ENCODE peak calls at places on chromosome 18, in nine cellular contexts. A, L, N, I, V, X, D, S and P are unnamed samples.

GRCh38 chr18:11767935-11768334 is 78.9 kb downstream of the GNAL start:
- DNase-seq in A (no peak), L (peak; percentile 39), N (no peak), I (no peak), V (peak; percentile 66), X (no peak), D (no peak), S (no peak), P (peak; percentile 56)

GRCh38 chr18:55501594-55502345 is 86.2 kb downstream of the TCF4 start:
- DNase-seq in A (peak; percentile 88), L (no peak), N (no peak), I (no peak), V (peak; percentile 27), X (no peak), D (no peak), S (no peak), P (no peak)

GRCh38 chr18:10350661-10351060 is 103.8 kb upstream of the APCDD1 start:
- DNase-seq in A (no peak), L (peak; percentile 60), N (no peak), I (no peak), V (no peak), X (no peak), D (no peak), S (no peak), P (no peak)

GRCh38 chr18:10013621-10014543 is 100.1 kb downstream of the VAPA start:
- DNase-seq in A (no peak), L (no peak), N (peak; percentile 67), I (no peak), V (no peak), X (no peak), D (no peak), S (no peak), P (no peak)

GRCh38 chr18:26617151-26617554 is 68.8 kb upstream of the KCTD1 start:
- DNase-seq in A (peak; percentile 50), L (no peak), N (no peak), I (no peak), V (peak; percentile 79), X (no peak), D (no peak), S (no peak), P (peak; percentile 92)

GRCh38 chr18:22699629-22700028 is 233.5 kb upstream of the RBBP8 start:
- DNase-seq in A (no peak), L (no peak), N (no peak), I (no peak), V (no peak), X (no peak), D (no peak), S (no peak), P (no peak)

GRCh38 chr18:56196495-56197225 is 441.7 kb downstream of the TXNL1 start:
- DNase-seq in A (no peak), L (no peak), N (no peak), I (no peak), V (peak; percentile 45), X (no peak), D (no peak), S (no peak), P (no peak)

GRCh38 chr18:37294951-37295350 is 270.6 kb downstream of the CELF4 start:
- DNase-seq in A (peak; percentile 75), L (no peak), N (no peak), I (peak; percentile 82), V (no peak), X (no peak), D (no peak), S (no peak), P (no peak)

GRCh38 chr18:34543356-34543755 is 166.7 kb upstream of the DTNA start:
- DNase-seq in A (no peak), L (no peak), N (no peak), I (no peak), V (no peak), X (no peak), D (no peak), S (no peak), P (no peak)

GRCh38 chr18:34542625-34543024 is 167.5 kb upstream of the DTNA start:
- DNase-seq in A (no peak), L (no peak), N (no peak), I (no peak), V (no peak), X (no peak), D (no peak), S (no peak), P (no peak)

GRCh38 chr18:34544930-34545329 is 165.2 kb upstream of the DTNA start:
- DNase-seq in A (peak; percentile 7), L (no peak), N (no peak), I (no peak), V (no peak), X (no peak), D (no peak), S (no peak), P (no peak)

GRCh38 chr18:34543940-34544339 is 166.2 kb upstream of the DTNA start:
- DNase-seq in A (no peak), L (no peak), N (no peak), I (no peak), V (no peak), X (no peak), D (no peak), S (no peak), P (no peak)

GRCh38 chr18:34540897-34541296 is 169.2 kb upstream of the DTNA start:
- DNase-seq in A (no peak), L (no peak), N (no peak), I (no peak), V (no peak), X (no peak), D (no peak), S (no peak), P (no peak)
- H3K4me1 ChIP-seq in A (no peaks in the 10 kb centered on the region), L (no peaks in the 10 kb centered on the region), N (peaks cover 12% of the 10 kb centered on the region), I (peaks cover 4% of the 10 kb centered on the region), V (no peaks in the 10 kb centered on the region), X (no peaks in the 10 kb centered on the region), D (no peaks in the 10 kb centered on the region), S (no peaks in the 10 kb centered on the region), P (no peaks in the 10 kb centered on the region)

GRCh38 chr18:79478484-79479113 is 82.9 kb downstream of the NFATC1 start:
- DNase-seq in A (no peak), L (no peak), N (peak; percentile 12), I (no peak), V (no peak), X (no peak), D (no peak), S (peak; percentile 46), P (no peak)

GRCh38 chr18:79476918-79477685 is 81.4 kb downstream of the NFATC1 start:
- DNase-seq in A (no peak), L (no peak), N (peak; percentile 8), I (no peak), V (no peak), X (no peak), D (no peak), S (peak; percentile 32), P (no peak)

GRCh38 chr18:79479114-79479760 is 83.5 kb downstream of the NFATC1 start:
- DNase-seq in A (no peak), L (no peak), N (no peak), I (no peak), V (no peak), X (no peak), D (no peak), S (no peak), P (no peak)

GRCh38 chr18:79477711-79478483 is 82.2 kb downstream of the NFATC1 start:
- DNase-seq in A (no peak), L (no peak), N (peak; percentile 6), I (no peak), V (no peak), X (no peak), D (no peak), S (no peak), P (no peak)

DNA sequence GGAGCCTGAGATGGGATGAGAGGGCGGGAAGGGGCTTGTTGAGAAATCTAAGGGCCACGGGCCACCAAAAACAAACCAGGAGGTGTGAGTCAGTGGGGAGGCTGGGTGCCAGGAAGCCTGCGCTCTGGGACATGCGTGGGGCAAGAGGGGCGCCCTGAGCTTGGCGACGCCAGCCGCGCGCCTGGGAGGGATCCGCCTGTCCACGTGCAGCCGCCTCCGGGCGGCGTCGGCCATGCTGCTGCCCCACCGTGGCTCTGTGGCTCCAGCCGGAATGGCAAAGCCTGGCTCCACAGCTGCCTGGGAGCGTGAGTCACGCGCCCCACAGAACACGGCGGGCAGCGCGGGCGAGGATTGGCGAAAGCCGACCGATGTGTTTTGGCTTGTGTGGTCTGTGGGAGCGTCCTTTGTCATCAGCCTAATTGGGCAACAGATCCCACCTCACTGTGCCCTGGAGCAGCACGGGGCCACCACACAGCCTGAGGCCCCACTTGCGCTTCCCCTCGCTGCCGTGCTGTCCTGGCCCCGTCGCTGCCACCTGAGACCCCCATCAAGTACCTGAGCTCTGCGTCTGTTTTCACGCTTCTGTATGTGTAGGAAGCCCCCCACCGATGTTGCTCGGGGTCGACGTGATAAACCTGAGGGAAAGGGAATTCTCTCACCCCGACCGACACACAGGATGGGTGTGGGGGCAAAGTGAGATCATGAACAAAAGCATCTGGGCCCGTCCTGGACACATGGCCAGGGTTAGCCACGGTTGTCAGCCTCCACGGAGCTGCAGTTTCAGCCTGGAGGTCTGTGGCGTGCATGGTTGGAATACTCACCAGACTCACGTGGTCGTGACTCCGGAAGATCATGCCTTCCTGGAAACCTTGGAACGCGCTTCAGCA is 80.5 kb downstream of the NFATC1 start:
- DNase-seq in A (no peak), L (no peak), N (no peak), I (no peak), V (no peak), X (no peak), D (no peak), S (no peak), P (no peak)
- H3K4me1 ChIP-seq in A (no peaks in the 10 kb centered on the region), L (no peaks in the 10 kb centered on the region), N (no peaks in the 10 kb centered on the region), I (no peaks in the 10 kb centered on the region), V (no peaks in the 10 kb centered on the region), X (no peaks in the 10 kb centered on the region), D (peaks cover 14% of the 10 kb centered on the region), S (no peaks in the 10 kb centered on the region), P (no peaks in the 10 kb centered on the region)

DNA sequence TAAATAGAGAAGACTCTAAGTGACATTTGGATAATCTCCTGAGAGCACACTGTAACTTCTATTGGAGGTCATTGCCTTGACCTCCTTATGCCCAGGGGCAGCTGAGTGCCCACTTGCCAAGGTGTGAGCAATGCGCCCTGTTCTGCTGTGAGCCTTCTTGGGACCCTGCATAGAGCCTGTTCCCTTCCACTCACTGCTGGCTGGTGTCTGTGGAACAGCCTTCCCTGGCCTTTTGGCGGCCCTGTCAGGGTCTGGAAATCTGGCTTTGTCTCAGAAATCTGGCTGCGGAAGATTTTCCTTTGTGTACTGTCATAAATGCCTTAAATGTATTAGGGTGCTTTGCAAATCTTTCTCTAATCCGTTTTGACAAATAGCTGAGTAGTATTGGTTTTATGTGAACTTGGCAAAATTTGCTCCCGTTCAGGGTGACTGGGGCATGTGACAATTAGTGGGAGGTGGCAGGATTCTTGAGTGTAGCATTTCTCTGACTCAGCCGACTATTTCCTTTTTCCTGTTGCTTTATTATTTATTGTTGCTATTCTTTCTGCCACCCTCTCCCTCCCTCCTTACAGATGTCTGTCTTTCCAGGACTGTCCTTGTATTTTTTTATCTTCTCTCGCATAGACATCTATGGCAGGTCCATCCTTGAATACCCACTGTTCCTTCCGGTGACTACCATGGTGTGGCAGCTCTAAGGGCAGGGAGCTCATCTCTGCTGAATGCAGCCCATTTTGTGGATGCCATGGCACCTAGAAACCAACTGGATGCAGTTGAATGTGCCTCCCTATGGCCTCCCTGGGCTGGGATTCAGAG is 41.8 kb downstream of the LDLRAD4 start:
- DNase-seq in A (no peak), L (no peak), N (no peak), I (no peak), V (no peak), X (peak; percentile 60), D (no peak), S (peak; percentile 32), P (no peak)
- H3K4me1 ChIP-seq in A (no peaks in the 10 kb centered on the region), L (peaks cover 76% of the 10 kb centered on the region), N (peaks cover 71% of the 10 kb centered on the region), I (no peaks in the 10 kb centered on the region), V (peaks cover 6% of the 10 kb centered on the region), X (peaks cover 7% of the 10 kb centered on the region), D (peaks cover 22% of the 10 kb centered on the region), S (peaks cover 32% of the 10 kb centered on the region), P (no peaks in the 10 kb centered on the region)

GRCh38 chr18:60145776-60146175 is 226.8 kb downstream of the MC4R start:
- DNase-seq in A (peak; percentile 13), L (no peak), N (no peak), I (no peak), V (no peak), X (no peak), D (no peak), S (no peak), P (no peak)

GRCh38 chr18:60147326-60147725 is 225.2 kb downstream of the MC4R start:
- DNase-seq in A (no peak), L (no peak), N (no peak), I (no peak), V (no peak), X (no peak), D (no peak), S (no peak), P (no peak)

GRCh38 chr18:60146220-60146960 is 226.2 kb downstream of the MC4R start:
- DNase-seq in A (no peak), L (no peak), N (no peak), I (no peak), V (no peak), X (no peak), D (no peak), S (no peak), P (no peak)
- H3K4me1 ChIP-seq in A (no peaks in the 10 kb centered on the region), L (peaks cover 13% of the 10 kb centered on the region), N (no peaks in the 10 kb centered on the region), I (no peaks in the 10 kb centered on the region), V (no peaks in the 10 kb centered on the region), X (no peaks in the 10 kb centered on the region), D (no peaks in the 10 kb centered on the region), S (peaks cover 6% of the 10 kb centered on the region), P (no peaks in the 10 kb centered on the region)